ENCODE peak calls at places on chromosomes 3 and 15, in ten cellular contexts. One of them, this sample, is unnamed. For H3K27me3, the result is how much of the 10 kb centered on the place peaks cover.

GRCh38 chr3:13484861-13485590 is 4.9 kb downstream of the HDAC11 start:
- DNase-seq in hepatocyte: peak
- DNase-seq in prostate gland: peak
- DNase-seq in cardiac muscle cell: peak
- DNase-seq in WERI-Rb-1: no peak
- DNase-seq in AG04450: no peak
- DNase-seq in brain microvascular endothelial cell: peak
- DNase-seq in psoas muscle: peak
- DNase-seq in astrocyte: peak
- DNase-seq in tibial nerve: peak
- DNase-seq in this sample: no peak

GRCh38 chr3:106140471-106140870 is 271.7 kb upstream of the CBLB start:
- DNase-seq in hepatocyte: peak
- DNase-seq in prostate gland: no peak
- DNase-seq in cardiac muscle cell: no peak
- DNase-seq in WERI-Rb-1: no peak
- DNase-seq in AG04450: no peak
- DNase-seq in brain microvascular endothelial cell: no peak
- DNase-seq in psoas muscle: no peak
- DNase-seq in astrocyte: no peak
- DNase-seq in tibial nerve: no peak
- DNase-seq in this sample: no peak

GRCh38 chr3:184176377-184177330 is 2.0 kb downstream of the AP2M1 start:
- DNase-seq in hepatocyte: peak
- DNase-seq in prostate gland: no peak
- DNase-seq in cardiac muscle cell: peak
- DNase-seq in WERI-Rb-1: peak
- DNase-seq in AG04450: peak
- DNase-seq in brain microvascular endothelial cell: peak
- DNase-seq in psoas muscle: peak
- DNase-seq in astrocyte: peak
- DNase-seq in tibial nerve: peak
- DNase-seq in this sample: no peak

GRCh38 chr3:188554404-188554803 is 400.4 kb downstream of the LPP start:
- DNase-seq in hepatocyte: no peak
- DNase-seq in prostate gland: peak
- DNase-seq in cardiac muscle cell: no peak
- DNase-seq in WERI-Rb-1: no peak
- DNase-seq in AG04450: peak
- DNase-seq in brain microvascular endothelial cell: peak
- DNase-seq in psoas muscle: no peak
- DNase-seq in astrocyte: peak
- DNase-seq in tibial nerve: no peak
- DNase-seq in this sample: no peak

GRCh38 chr3:112635674-112636073 is 5.3 kb downstream of the CCDC80 start:
- DNase-seq in hepatocyte: peak
- DNase-seq in prostate gland: no peak
- DNase-seq in cardiac muscle cell: peak
- DNase-seq in WERI-Rb-1: no peak
- DNase-seq in AG04450: peak
- DNase-seq in brain microvascular endothelial cell: peak
- DNase-seq in psoas muscle: no peak
- DNase-seq in astrocyte: peak
- DNase-seq in tibial nerve: no peak
- DNase-seq in this sample: no peak

GRCh38 chr15:42921049-42921731 is 612 bp upstream of the TTBK2 start:
- DNase-seq in hepatocyte: peak
- DNase-seq in prostate gland: peak
- DNase-seq in cardiac muscle cell: peak
- DNase-seq in WERI-Rb-1: peak
- DNase-seq in AG04450: no peak
- DNase-seq in brain microvascular endothelial cell: peak
- DNase-seq in psoas muscle: peak
- DNase-seq in astrocyte: peak
- DNase-seq in tibial nerve: no peak
- DNase-seq in this sample: peak

GRCh38 chr3:181712505-181713299 is 977 bp downstream of the SOX2 start:
- DNase-seq in hepatocyte: peak
- DNase-seq in prostate gland: peak
- DNase-seq in cardiac muscle cell: no peak
- DNase-seq in WERI-Rb-1: peak
- DNase-seq in AG04450: no peak
- DNase-seq in brain microvascular endothelial cell: no peak
- DNase-seq in psoas muscle: no peak
- DNase-seq in astrocyte: peak
- DNase-seq in tibial nerve: peak
- DNase-seq in this sample: no peak

GRCh38 chr15:43792761-43793493 is 807 bp downstream of the SERF2 start:
- DNase-seq in hepatocyte: peak
- DNase-seq in prostate gland: no peak
- DNase-seq in cardiac muscle cell: peak
- DNase-seq in WERI-Rb-1: no peak
- DNase-seq in AG04450: no peak
- DNase-seq in brain microvascular endothelial cell: no peak
- DNase-seq in psoas muscle: peak
- DNase-seq in astrocyte: no peak
- DNase-seq in tibial nerve: no peak
- DNase-seq in this sample: no peak

GRCh38 chr3:135929670-135930069 is 35.9 kb upstream of the PPP2R3A start:
- DNase-seq in hepatocyte: peak
- DNase-seq in prostate gland: peak
- DNase-seq in cardiac muscle cell: peak
- DNase-seq in WERI-Rb-1: no peak
- DNase-seq in AG04450: no peak
- DNase-seq in brain microvascular endothelial cell: peak
- DNase-seq in psoas muscle: peak
- DNase-seq in astrocyte: peak
- DNase-seq in tibial nerve: peak
- DNase-seq in this sample: no peak

GRCh38 chr3:100537646-100538338 is 45.4 kb downstream of the TMEM45A start:
- DNase-seq in hepatocyte: no peak
- DNase-seq in prostate gland: no peak
- DNase-seq in cardiac muscle cell: no peak
- DNase-seq in WERI-Rb-1: no peak
- DNase-seq in AG04450: no peak
- DNase-seq in brain microvascular endothelial cell: no peak
- DNase-seq in psoas muscle: no peak
- DNase-seq in astrocyte: no peak
- DNase-seq in tibial nerve: no peak
- DNase-seq in this sample: no peak

DNA sequence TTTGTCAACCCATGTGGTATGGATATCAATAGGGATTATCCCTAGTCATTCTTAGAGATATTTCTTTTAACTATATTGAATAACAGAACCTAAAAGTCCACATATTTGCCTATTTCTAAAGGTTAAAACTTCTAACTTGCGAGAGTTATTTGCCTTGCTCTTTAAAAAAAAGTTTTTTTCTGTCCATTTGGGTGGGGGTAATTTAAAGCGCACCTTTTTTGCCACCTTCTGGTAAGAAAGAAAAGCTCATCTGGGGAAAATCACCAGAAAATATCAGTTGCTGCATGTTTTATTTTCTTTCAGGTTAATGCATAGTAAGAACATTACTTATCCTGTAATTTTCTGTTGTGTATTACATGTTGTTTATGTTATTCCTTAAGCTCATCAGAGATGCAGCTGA is 242.0 kb upstream of the GOLGA6L4 start:
- DNase-seq in hepatocyte: no peak
- DNase-seq in prostate gland: no peak
- DNase-seq in cardiac muscle cell: peak
- DNase-seq in WERI-Rb-1: no peak
- DNase-seq in AG04450: no peak
- DNase-seq in brain microvascular endothelial cell: no peak
- DNase-seq in psoas muscle: no peak
- DNase-seq in astrocyte: no peak
- DNase-seq in tibial nerve: no peak
- DNase-seq in this sample: no peak
- H3K27ac ChIP-seq in hepatocyte: no peak
- H3K27ac ChIP-seq in prostate gland: no peak
- H3K27ac ChIP-seq in cardiac muscle cell: no peak
- H3K27ac ChIP-seq in WERI-Rb-1: no peak
- H3K27ac ChIP-seq in AG04450: no peak
- H3K27ac ChIP-seq in brain microvascular endothelial cell: no peak
- H3K27ac ChIP-seq in psoas muscle: no peak
- H3K27ac ChIP-seq in astrocyte: no peak
- H3K27ac ChIP-seq in tibial nerve: no peak
- H3K27ac ChIP-seq in this sample: no peak

GRCh38 chr3:134449277-134449676 is 36.5 kb downstream of the ANAPC13 start:
- DNase-seq in hepatocyte: no peak
- DNase-seq in prostate gland: peak
- DNase-seq in cardiac muscle cell: peak
- DNase-seq in WERI-Rb-1: peak
- DNase-seq in AG04450: no peak
- DNase-seq in brain microvascular endothelial cell: peak
- DNase-seq in psoas muscle: no peak
- DNase-seq in astrocyte: no peak
- DNase-seq in tibial nerve: no peak
- DNase-seq in this sample: no peak

GRCh38 chr3:134457331-134458125 is 28.3 kb downstream of the ANAPC13 start:
- DNase-seq in hepatocyte: no peak
- DNase-seq in prostate gland: no peak
- DNase-seq in cardiac muscle cell: no peak
- DNase-seq in WERI-Rb-1: no peak
- DNase-seq in AG04450: no peak
- DNase-seq in brain microvascular endothelial cell: no peak
- DNase-seq in psoas muscle: no peak
- DNase-seq in astrocyte: no peak
- DNase-seq in tibial nerve: no peak
- DNase-seq in this sample: no peak

GRCh38 chr3:134449951-134450350 is 35.8 kb downstream of the ANAPC13 start:
- DNase-seq in hepatocyte: no peak
- DNase-seq in prostate gland: no peak
- DNase-seq in cardiac muscle cell: no peak
- DNase-seq in WERI-Rb-1: peak
- DNase-seq in AG04450: no peak
- DNase-seq in brain microvascular endothelial cell: no peak
- DNase-seq in psoas muscle: no peak
- DNase-seq in astrocyte: no peak
- DNase-seq in tibial nerve: no peak
- DNase-seq in this sample: no peak

GRCh38 chr3:134456121-134456520 is 29.7 kb downstream of the ANAPC13 start:
- DNase-seq in hepatocyte: no peak
- DNase-seq in prostate gland: no peak
- DNase-seq in cardiac muscle cell: no peak
- DNase-seq in WERI-Rb-1: no peak
- DNase-seq in AG04450: no peak
- DNase-seq in brain microvascular endothelial cell: no peak
- DNase-seq in psoas muscle: no peak
- DNase-seq in astrocyte: no peak
- DNase-seq in tibial nerve: no peak
- DNase-seq in this sample: no peak

GRCh38 chr3:134453631-134454030 is 32.2 kb downstream of the ANAPC13 start:
- DNase-seq in hepatocyte: no peak
- DNase-seq in prostate gland: no peak
- DNase-seq in cardiac muscle cell: peak
- DNase-seq in WERI-Rb-1: peak
- DNase-seq in AG04450: no peak
- DNase-seq in brain microvascular endothelial cell: no peak
- DNase-seq in psoas muscle: no peak
- DNase-seq in astrocyte: no peak
- DNase-seq in tibial nerve: no peak
- DNase-seq in this sample: no peak
- TF ChIP-seq CTCF in hepatocyte: peak
- TF ChIP-seq CTCF in prostate gland: no peak
- TF ChIP-seq CTCF in cardiac muscle cell: peak
- TF ChIP-seq CTCF in WERI-Rb-1: peak
- TF ChIP-seq CTCF in AG04450: peak
- TF ChIP-seq CTCF in brain microvascular endothelial cell: peak
- TF ChIP-seq CTCF in psoas muscle: no peak
- TF ChIP-seq CTCF in astrocyte: peak
- TF ChIP-seq CTCF in tibial nerve: no peak
- TF ChIP-seq CTCF in this sample: no peak

DNA sequence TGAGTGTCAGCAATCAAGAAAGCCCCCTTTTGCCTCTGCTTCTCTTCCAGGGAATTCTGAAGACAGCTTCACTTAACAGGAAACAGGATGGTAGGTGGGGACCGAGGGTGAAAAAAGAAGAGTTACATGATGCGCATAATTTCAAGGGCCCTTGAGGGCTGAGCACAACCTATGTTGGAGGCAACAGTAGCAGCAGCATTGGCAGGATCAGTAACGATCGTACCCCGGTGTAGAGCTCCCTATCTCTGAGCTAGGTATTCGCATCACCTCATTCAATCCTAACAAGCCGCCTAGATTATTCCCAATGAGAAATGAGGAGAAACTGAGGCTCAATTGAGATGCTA is 432 bp upstream of the RAD54L2 start:
- DNase-seq in hepatocyte: peak
- DNase-seq in prostate gland: no peak
- DNase-seq in cardiac muscle cell: peak
- DNase-seq in WERI-Rb-1: peak
- DNase-seq in AG04450: no peak
- DNase-seq in brain microvascular endothelial cell: no peak
- DNase-seq in psoas muscle: no peak
- DNase-seq in astrocyte: peak
- DNase-seq in tibial nerve: no peak
- DNase-seq in this sample: no peak
- H3K27me3 ChIP-seq in hepatocyte: under half
- H3K27me3 ChIP-seq in prostate gland: under half
- H3K27me3 ChIP-seq in cardiac muscle cell: under half
- H3K27me3 ChIP-seq in WERI-Rb-1: under half
- H3K27me3 ChIP-seq in AG04450: under half
- H3K27me3 ChIP-seq in brain microvascular endothelial cell: under half
- H3K27me3 ChIP-seq in psoas muscle: under half
- H3K27me3 ChIP-seq in astrocyte: under half
- H3K27me3 ChIP-seq in tibial nerve: under half
- H3K27me3 ChIP-seq in this sample: under half

GRCh38 chr15:91534235-91534634 is 319.3 kb upstream of the SLCO3A1 start:
- DNase-seq in hepatocyte: no peak
- DNase-seq in prostate gland: no peak
- DNase-seq in cardiac muscle cell: no peak
- DNase-seq in WERI-Rb-1: no peak
- DNase-seq in AG04450: no peak
- DNase-seq in brain microvascular endothelial cell: no peak
- DNase-seq in psoas muscle: no peak
- DNase-seq in astrocyte: no peak
- DNase-seq in tibial nerve: no peak
- DNase-seq in this sample: no peak

GRCh38 chr15:91535856-91536500 is 317.5 kb upstream of the SLCO3A1 start:
- DNase-seq in hepatocyte: no peak
- DNase-seq in prostate gland: no peak
- DNase-seq in cardiac muscle cell: no peak
- DNase-seq in WERI-Rb-1: no peak
- DNase-seq in AG04450: no peak
- DNase-seq in brain microvascular endothelial cell: no peak
- DNase-seq in psoas muscle: no peak
- DNase-seq in astrocyte: no peak
- DNase-seq in tibial nerve: no peak
- DNase-seq in this sample: no peak

GRCh38 chr15:91538782-91539181 is 314.7 kb upstream of the SLCO3A1 start:
- DNase-seq in hepatocyte: no peak
- DNase-seq in prostate gland: no peak
- DNase-seq in cardiac muscle cell: no peak
- DNase-seq in WERI-Rb-1: no peak
- DNase-seq in AG04450: no peak
- DNase-seq in brain microvascular endothelial cell: no peak
- DNase-seq in psoas muscle: no peak
- DNase-seq in astrocyte: no peak
- DNase-seq in tibial nerve: no peak
- DNase-seq in this sample: no peak

GRCh38 chr15:91541286-91541685 is 312.2 kb upstream of the SLCO3A1 start:
- DNase-seq in hepatocyte: no peak
- DNase-seq in prostate gland: no peak
- DNase-seq in cardiac muscle cell: no peak
- DNase-seq in WERI-Rb-1: no peak
- DNase-seq in AG04450: no peak
- DNase-seq in brain microvascular endothelial cell: no peak
- DNase-seq in psoas muscle: no peak
- DNase-seq in astrocyte: no peak
- DNase-seq in tibial nerve: no peak
- DNase-seq in this sample: no peak

GRCh38 chr15:91537868-91538267 is 315.6 kb upstream of the SLCO3A1 start:
- DNase-seq in hepatocyte: no peak
- DNase-seq in prostate gland: no peak
- DNase-seq in cardiac muscle cell: no peak
- DNase-seq in WERI-Rb-1: no peak
- DNase-seq in AG04450: no peak
- DNase-seq in brain microvascular endothelial cell: no peak
- DNase-seq in psoas muscle: no peak
- DNase-seq in astrocyte: no peak
- DNase-seq in tibial nerve: no peak
- DNase-seq in this sample: no peak
- H3K27ac ChIP-seq in hepatocyte: peak
- H3K27ac ChIP-seq in prostate gland: no peak
- H3K27ac ChIP-seq in cardiac muscle cell: no peak
- H3K27ac ChIP-seq in WERI-Rb-1: no peak
- H3K27ac ChIP-seq in AG04450: no peak
- H3K27ac ChIP-seq in brain microvascular endothelial cell: no peak
- H3K27ac ChIP-seq in psoas muscle: peak
- H3K27ac ChIP-seq in astrocyte: no peak
- H3K27ac ChIP-seq in tibial nerve: no peak
- H3K27ac ChIP-seq in this sample: no peak

This sample was measured in CD4-positive, alpha-beta T cell.